ENCODE peak calls at places on chromosomes 12 and 14, in seven cellular contexts. F is AG10803, X is AG04450, E is SW 1271, K is hepatic stellate cell, J is NCI-H2081, W is T follicular helper cell. C is an unnamed sample.

GRCh38 chr12:117441751-117442150 is 80.3 kb upstream of the NOS1 start:
- DNase-seq in X (no peak), K (no peak), E (no peak), F (peak), J (no peak), W (no peak), C (no peak)

GRCh38 chr12:5520037-5520436 is 88.1 kb downstream of the NTF3 start:
- DNase-seq in F (no peak), K (no peak), W (no peak), X (no peak), J (no peak), E (no peak), C (no peak)

GRCh38 chr12:115176741-115177400 is 492.9 kb upstream of the TBX3 start:
- DNase-seq in J (no peak), E (no peak), F (no peak), X (no peak), W (no peak), K (no peak), C (no peak)

GRCh38 chr14:58107947-58108552 is 44.0 kb downstream of the ARMH4 start:
- DNase-seq in W (peak), E (peak), J (peak), K (peak), F (peak), X (peak), C (peak)

GRCh38 chr12:96514328-96514727 is 25.0 kb downstream of the CFAP54 start:
- DNase-seq in X (no peak), W (no peak), F (peak), K (no peak), E (no peak), J (no peak), C (no peak)

GRCh38 chr12:64968989-64969819 is 144.8 kb downstream of the TBC1D30 start:
- DNase-seq in X (peak), W (no peak), E (no peak), J (no peak), K (peak), F (no peak), C (no peak)

GRCh38 chr14:104431351-104431928 is 148.1 kb upstream of the C14orf180 start:
- DNase-seq in F (no peak), W (no peak), X (no peak), J (no peak), E (no peak), K (no peak), C (no peak)

GRCh38 chr14:21100931-21101330 is at the start of gene TMEM253:
- DNase-seq in J (no peak), X (no peak), W (no peak), E (no peak), F (no peak), K (no peak), C (no peak)

GRCh38 chr14:60622920-60623263 is 26.4 kb downstream of the SIX1 start:
- DNase-seq in W (no peak), E (no peak), X (peak), K (no peak), J (no peak), F (peak), C (no peak)

GRCh38 chr12:3202734-3203446 is 125.7 kb downstream of the TSPAN9 start:
- DNase-seq in J (no peak), X (no peak), F (peak), E (no peak), K (peak), W (peak), C (no peak)

GRCh38 chr14:75521415-75522199 is 662 bp upstream of the BATF start:
- DNase-seq in E (no peak), W (no peak), K (no peak), J (no peak), X (no peak), F (no peak), C (no peak)

GRCh38 chr12:32507559-32508276 is 108.4 kb downstream of the FGD4 start:
- DNase-seq in J (no peak), W (no peak), K (no peak), E (no peak), F (no peak), X (no peak), C (no peak)

GRCh38 chr14:99412122-99413061 is 68.3 kb downstream of the SETD3 start:
- DNase-seq in E (no peak), J (no peak), X (no peak), F (peak), W (no peak), K (no peak), C (no peak)

GRCh38 chr14:67766035-67766680 is 50.2 kb downstream of the ZFYVE26 start:
- DNase-seq in W (no peak), E (no peak), X (no peak), K (no peak), J (no peak), F (no peak), C (no peak)

GRCh38 chr12:124147030-124147429 is 147.9 kb upstream of the RFLNA start:
- DNase-seq in E (no peak), W (no peak), K (no peak), F (no peak), X (no peak), J (no peak), C (no peak)

GRCh38 chr14:37422319-37422718 is 172.7 kb downstream of the FOXA1 start:
- DNase-seq in E (no peak), X (no peak), F (no peak), K (no peak), J (no peak), W (no peak), C (no peak)

GRCh38 chr12:92539966-92540791 is 162.6 kb upstream of the PLEKHG7 start:
- DNase-seq in E (no peak), F (no peak), J (no peak), K (no peak), X (no peak), W (no peak), C (peak)

GRCh38 chr12:3315201-3315661 is 175.8 kb upstream of the PRMT8 start:
- DNase-seq in X (peak), E (no peak), J (peak), W (no peak), F (peak), K (no peak), C (peak)

GRCh38 chr12:124764451-124764850 is 99.2 kb downstream of the SCARB1 start:
- DNase-seq in W (no peak), F (peak), X (no peak), J (peak), E (no peak), K (no peak), C (no peak)